ENCODE peak calls at places on chromosomes 6 and 20, in seven cellular contexts. C, N, K, G, B, U and T are unnamed samples.

GRCh38 chr20:31972481-31973386 is 4.8 kb downstream of the XKR7 start:
- DNase-seq in C (no peak), N (no peak), K (no peak), G (no peak), B (no peak), U (no peak), T (peak)

GRCh38 chr6:64013061-64013410 is 377.4 kb downstream of the PHF3 start:
- DNase-seq in C (peak), N (no peak), K (no peak), G (no peak), B (no peak), U (no peak), T (no peak)

GRCh38 chr6:139433647-139434419 is 59.4 kb upstream of the CITED2 start:
- DNase-seq in C (no peak), N (no peak), K (no peak), G (no peak), B (peak), U (no peak), T (peak)

GRCh38 chr6:164107297-164107995 is 692.9 kb downstream of the QKI start:
- DNase-seq in C (no peak), N (no peak), K (no peak), G (no peak), B (no peak), U (no peak), T (no peak)

GRCh38 chr20:31602779-31603441 is 2.2 kb upstream of the ID1 start:
- DNase-seq in C (no peak), N (peak), K (no peak), G (peak), B (peak), U (no peak), T (no peak)

GRCh38 chr6:31948753-31949413 is 3.0 kb downstream of the CFB start:
- DNase-seq in C (no peak), N (no peak), K (peak), G (no peak), B (no peak), U (no peak), T (no peak)

GRCh38 chr20:49601153-49601924 is 33.4 kb upstream of the PTGIS start:
- DNase-seq in C (no peak), N (no peak), K (no peak), G (no peak), B (no peak), U (no peak), T (no peak)

GRCh38 chr20:50221501-50222323 is 31.1 kb downstream of the CEBPB start:
- DNase-seq in C (no peak), N (no peak), K (no peak), G (no peak), B (no peak), U (no peak), T (no peak)

GRCh38 chr6:107069631-107070548 is 41.9 kb downstream of the MTRES1 start:
- DNase-seq in C (no peak), N (no peak), K (no peak), G (no peak), B (no peak), U (no peak), T (no peak)

GRCh38 chr6:100176951-100177710 is 183.1 kb upstream of the MCHR2 start:
- DNase-seq in C (no peak), N (no peak), K (no peak), G (no peak), B (no peak), U (no peak), T (no peak)

GRCh38 chr20:1619861-1620444 is at the start of gene SIRPB1:
- DNase-seq in C (no peak), N (no peak), K (no peak), G (no peak), B (peak), U (no peak), T (no peak)

GRCh38 chr6:34657307-34657978 is 39.1 kb downstream of the ILRUN start:
- DNase-seq in C (no peak), N (no peak), K (peak), G (no peak), B (peak), U (no peak), T (peak)

GRCh38 chr6:72811971-72812421 is 190.1 kb downstream of the KCNQ5 start:
- DNase-seq in C (no peak), N (no peak), K (no peak), G (no peak), B (no peak), U (no peak), T (no peak)

GRCh38 chr6:114339706-114340105 is 3.1 kb downstream of the HS3ST5 start:
- DNase-seq in C (no peak), N (no peak), K (no peak), G (no peak), B (peak), U (no peak), T (no peak)

GRCh38 chr6:154169193-154169847 is 130.3 kb downstream of the OPRM1 start:
- DNase-seq in C (no peak), N (no peak), K (no peak), G (no peak), B (no peak), U (no peak), T (no peak)

GRCh38 chr6:158596861-158597260 is 37.0 kb downstream of the TMEM181 start:
- DNase-seq in C (peak), N (no peak), K (no peak), G (no peak), B (no peak), U (no peak), T (no peak)

GRCh38 chr6:128519132-128519930 is 1.1 kb downstream of the PTPRK start:
- DNase-seq in C (peak), N (no peak), K (no peak), G (no peak), B (peak), U (no peak), T (no peak)

GRCh38 chr20:50026746-50027575 is 44.2 kb downstream of the SNAI1 start:
- DNase-seq in C (no peak), N (no peak), K (no peak), G (no peak), B (no peak), U (no peak), T (no peak)

DNA sequence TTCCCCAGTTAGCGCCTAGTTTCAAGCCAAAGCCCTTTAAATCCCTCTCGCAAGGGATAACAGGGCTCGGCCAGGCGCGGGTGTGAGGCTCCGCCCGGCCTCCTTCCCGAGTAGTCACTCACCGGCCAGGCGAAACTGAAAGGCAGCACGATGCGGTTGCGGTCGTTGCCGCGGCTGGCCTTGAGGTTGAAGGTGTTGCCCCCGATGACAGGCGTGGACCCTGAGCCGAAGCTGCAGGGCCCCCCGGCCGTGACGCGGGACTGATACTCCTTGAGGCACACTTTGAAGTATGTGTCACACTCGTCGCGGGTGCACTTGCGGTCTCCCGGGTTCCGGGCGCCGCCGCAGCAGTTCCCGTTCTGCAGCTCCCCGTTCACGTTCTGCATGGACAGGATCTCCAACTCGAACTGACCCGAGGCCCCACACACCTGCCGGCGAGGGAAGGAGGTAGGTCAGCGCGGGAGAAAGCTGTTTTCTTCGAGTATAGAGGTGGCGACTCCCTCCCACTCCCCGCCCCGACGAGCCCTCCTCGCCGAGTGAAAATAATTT is 1.1 kb downstream of the JAG1 start:
- DNase-seq in C (peak), N (no peak), K (peak), G (no peak), B (peak), U (no peak), T (peak)
- TF ChIP-seq JUND in C (no peak), N (no peak), K (no peak), G (no peak), B (peak), U (no peak), T (no peak)

GRCh38 chr6:20660534-20660933 is 126.3 kb downstream of the CDKAL1 start:
- DNase-seq in C (no peak), N (no peak), K (no peak), G (no peak), B (no peak), U (no peak), T (peak)
- TF ChIP-seq JUND in C (no peak), N (no peak), K (no peak), G (no peak), B (no peak), U (no peak), T (no peak)

DNA sequence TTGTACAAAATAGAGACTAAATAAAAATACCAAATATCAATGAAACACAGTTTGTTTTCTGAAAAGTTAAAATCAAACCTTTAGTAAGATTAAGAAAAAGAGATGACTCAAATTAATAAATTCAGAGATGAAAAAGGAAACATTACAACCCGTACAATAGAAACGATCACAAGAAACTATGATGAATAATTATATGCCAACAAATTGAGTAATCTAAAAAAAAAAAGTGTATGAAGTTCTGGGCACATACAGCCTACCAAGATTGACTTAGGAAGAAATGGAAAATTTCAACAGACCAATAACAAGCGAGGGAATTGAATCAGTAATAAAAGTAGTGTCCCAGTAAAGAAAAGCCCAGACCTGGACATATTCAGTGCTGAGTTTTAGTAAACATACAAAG is 94.8 kb downstream of the STXBP5 start:
- DNase-seq in C (no peak), N (no peak), K (no peak), G (no peak), B (no peak), U (no peak), T (no peak)
- TF ChIP-seq JUND in C (no peak), N (no peak), K (no peak), G (no peak), B (no peak), U (no peak), T (no peak)

DNA sequence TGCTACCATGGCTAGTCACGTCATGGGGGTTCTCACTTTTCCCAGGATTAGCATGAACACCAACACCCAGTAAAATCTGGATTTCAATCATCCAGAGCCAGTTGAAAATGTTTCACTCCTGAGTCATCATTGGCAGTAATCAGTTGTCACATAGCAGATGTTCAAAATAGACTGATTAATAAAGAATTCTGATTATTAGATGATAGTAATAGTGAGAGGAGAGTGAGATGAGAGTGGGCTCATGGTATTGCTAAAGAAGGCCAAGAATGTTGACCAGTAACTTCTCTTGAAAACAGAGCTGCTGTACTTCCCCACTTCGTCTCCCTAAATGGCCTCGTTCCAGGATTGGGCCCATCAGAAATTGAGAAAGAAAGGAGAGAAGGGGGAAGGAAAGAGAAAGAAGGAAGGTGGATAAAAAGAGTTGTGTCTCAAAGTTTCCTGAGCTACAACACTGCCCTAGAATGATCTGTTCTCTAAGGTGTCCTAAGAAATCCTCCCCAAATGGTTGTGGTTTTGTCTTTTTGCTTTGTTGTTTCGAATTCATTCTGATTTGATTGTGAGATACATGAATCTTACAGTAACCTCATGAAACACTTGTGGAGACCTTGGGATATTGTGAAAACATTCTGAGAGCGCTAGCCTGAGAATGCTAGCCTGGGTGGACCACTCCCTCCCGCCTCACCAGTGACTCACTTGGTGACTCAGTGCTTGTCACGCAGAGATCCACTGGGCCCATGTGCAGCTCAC is 502.2 kb upstream of the JARID2 start:
- DNase-seq in C (no peak), N (peak), K (peak), G (no peak), B (peak), U (no peak), T (no peak)
- TF ChIP-seq JUND in C (peak), N (peak), K (peak), G (no peak), B (no peak), U (no peak), T (no peak)

GRCh38 chr20:62358171-62358719 is 8.9 kb downstream of the LAMA5 start:
- DNase-seq in C (peak), N (no peak), K (peak), G (no peak), B (no peak), U (no peak), T (peak)
- TF ChIP-seq JUND in C (no peak), N (no peak), K (no peak), G (no peak), B (no peak), U (no peak), T (no peak)